ENCODE peak calls at places on chromosomes 6 and 20, in four cellular contexts. C is CD4-positive, alpha-beta memory T cell; Y is K562; B is right lobe of liver. K is an unnamed sample.

GRCh38 chr6:47079638-47080037 is 37.5 kb upstream of the ADGRF1 start:
- DNase-seq in C (no peak), Y (no peak), B (no peak), K (no peak)

GRCh38 chr6:137973201-137973600 is 106.1 kb downstream of the TNFAIP3 start:
- DNase-seq in C (no peak), Y (no peak), B (no peak), K (peak; percentile 39)

GRCh38 chr6:68711386-68712000 is 76.4 kb downstream of the ADGRB3 start:
- DNase-seq in C (no peak), Y (no peak), B (no peak), K (no peak)

GRCh38 chr6:26375270-26375669 is 7.6 kb upstream of the BTN2A2 start:
- DNase-seq in C (no peak), Y (no peak), B (no peak), K (no peak)

GRCh38 chr6:33623895-33624381 is 2.8 kb downstream of the ITPR3 start:
- DNase-seq in C (no peak), Y (no peak), B (no peak), K (no peak)

GRCh38 chr20:1509237-1509636 is 18.0 kb upstream of the SIRPB2 start:
- DNase-seq in C (peak; percentile 12), Y (no peak), B (no peak), K (no peak)

GRCh38 chr6:3363296-3364025 is 93.4 kb downstream of the SLC22A23 start:
- DNase-seq in C (no peak), Y (peak; percentile 39), B (peak; percentile 69), K (no peak)

GRCh38 chr20:43463864-43464785 is 6.4 kb downstream of the SRSF6 start:
- DNase-seq in C (no peak), Y (no peak), B (no peak), K (no peak)

GRCh38 chr20:17655865-17656489 is 26.1 kb downstream of the RRBP1 start:
- DNase-seq in C (no peak), Y (peak; percentile 19), B (no peak), K (no peak)

GRCh38 chr6:72654101-72654618 is 32.3 kb downstream of the KCNQ5 start:
- DNase-seq in C (no peak), Y (no peak), B (no peak), K (no peak)

GRCh38 chr20:2507875-2508630 is 662 bp downstream of the ZNF343 start:
- DNase-seq in C (no peak), Y (peak; percentile 35), B (no peak), K (no peak)

GRCh38 chr6:101126501-101126900 is 245.4 kb upstream of the ASCC3 start:
- DNase-seq in C (no peak), Y (no peak), B (no peak), K (no peak)

GRCh38 chr20:16260911-16261310 is 312.3 kb downstream of the KIF16B start:
- DNase-seq in C (no peak), Y (no peak), B (no peak), K (peak; percentile 5)

GRCh38 chr6:40387127-40387870 is 199.9 kb downstream of the LRFN2 start:
- DNase-seq in C (no peak), Y (no peak), B (no peak), K (no peak)

GRCh38 chr20:15158438-15158990 is 821.1 kb upstream of the FLRT3 start:
- DNase-seq in C (no peak), Y (no peak), B (no peak), K (no peak)
- H3K4me3 ChIP-seq in C (no peak overlapping the region), Y (no peak overlapping the region), B (no peak overlapping the region), K (no peak overlapping the region)

GRCh38 chr6:165266236-165267025 is 43.0 kb downstream of the C6orf118 start:
- DNase-seq in C (no peak), Y (no peak), B (no peak), K (no peak)
- H3K4me3 ChIP-seq in C (no peak overlapping the region), Y (no peak overlapping the region), B (no peak overlapping the region), K (no peak overlapping the region)

DNA sequence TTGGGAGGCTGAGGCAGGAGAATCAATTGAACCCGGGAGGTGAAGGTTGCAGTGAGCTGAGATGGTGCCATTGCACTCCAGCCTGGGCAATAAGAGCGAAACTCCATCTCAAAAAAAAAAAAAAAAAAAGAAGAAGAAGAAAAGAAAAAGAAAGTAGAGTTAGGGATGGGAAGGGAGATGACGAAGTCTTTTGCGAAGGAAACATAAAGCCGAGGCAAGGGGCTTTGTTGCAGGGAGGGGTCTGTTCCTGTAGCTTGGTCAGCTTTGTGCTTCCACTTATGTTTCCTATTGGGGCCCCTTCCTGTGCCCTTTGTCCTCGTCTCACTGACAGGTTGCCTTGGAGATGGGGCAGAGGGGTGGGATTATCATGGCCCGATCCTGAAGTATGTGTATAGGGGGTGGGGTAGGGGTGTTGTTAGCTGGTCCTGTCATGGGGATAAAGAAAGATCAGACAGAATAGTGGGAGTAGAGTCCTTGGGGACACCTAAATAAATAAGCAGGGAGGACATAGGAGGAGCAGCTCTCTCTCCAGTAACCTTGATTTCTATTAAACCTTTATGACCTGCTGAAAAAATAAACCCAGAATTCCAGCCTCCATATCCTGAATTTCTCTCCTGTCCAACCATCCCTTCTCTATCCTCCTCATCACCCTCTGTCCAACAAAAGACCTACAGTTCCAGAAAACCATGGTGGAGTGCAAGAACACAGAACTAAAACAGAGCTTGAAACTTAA is 1.2 kb upstream of the CLIC1 start:
- DNase-seq in C (no peak), Y (no peak), B (no peak), K (no peak)
- H3K4me3 ChIP-seq in C (peak overlapping the region; percentile 95), Y (peak overlapping the region; percentile 28), B (no peak overlapping the region), K (peak overlapping the region; percentile 26)

GRCh38 chr20:20780127-20780822 is 67.8 kb upstream of the RALGAPA2 start:
- DNase-seq in C (no peak), Y (no peak), B (peak; percentile 92), K (no peak)
- H3K4me3 ChIP-seq in C (no peak overlapping the region), Y (no peak overlapping the region), B (no peak overlapping the region), K (no peak overlapping the region)

GRCh38 chr6:88609973-88610372 is 353.4 kb downstream of the RNGTT start:
- DNase-seq in C (no peak), Y (no peak), B (no peak), K (no peak)

GRCh38 chr6:88611721-88612120 is 351.7 kb downstream of the RNGTT start:
- DNase-seq in C (no peak), Y (no peak), B (no peak), K (no peak)

GRCh38 chr6:88614306-88614877 is 349.0 kb downstream of the RNGTT start:
- DNase-seq in C (no peak), Y (no peak), B (no peak), K (no peak)

GRCh38 chr6:88616380-88616779 is 347.0 kb downstream of the RNGTT start:
- DNase-seq in C (no peak), Y (no peak), B (no peak), K (no peak)

DNA sequence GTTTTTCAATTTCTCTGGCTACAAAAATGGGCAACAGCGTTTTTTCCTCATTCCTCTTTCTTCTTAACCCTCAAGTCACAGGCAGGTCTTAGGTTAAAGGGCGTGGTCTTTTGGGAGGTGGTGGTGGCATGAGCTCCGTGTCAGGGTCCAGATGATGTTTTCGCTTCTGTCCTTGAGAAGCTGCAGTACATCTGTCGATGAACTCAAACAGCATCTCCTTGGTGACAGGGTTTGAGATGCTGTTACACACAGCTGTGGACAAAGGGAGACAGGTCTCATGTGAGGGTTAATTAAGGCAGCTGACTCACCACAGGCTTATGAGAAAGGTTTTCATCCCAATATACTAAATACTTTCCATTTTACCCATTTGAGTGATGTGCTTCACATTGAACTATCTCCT is 350.8 kb downstream of the RNGTT start:
- DNase-seq in C (no peak), Y (no peak), B (no peak), K (no peak)
- H3K4me3 ChIP-seq in C (no peak overlapping the region), Y (no peak overlapping the region), B (no peak overlapping the region), K (no peak overlapping the region)

DNA sequence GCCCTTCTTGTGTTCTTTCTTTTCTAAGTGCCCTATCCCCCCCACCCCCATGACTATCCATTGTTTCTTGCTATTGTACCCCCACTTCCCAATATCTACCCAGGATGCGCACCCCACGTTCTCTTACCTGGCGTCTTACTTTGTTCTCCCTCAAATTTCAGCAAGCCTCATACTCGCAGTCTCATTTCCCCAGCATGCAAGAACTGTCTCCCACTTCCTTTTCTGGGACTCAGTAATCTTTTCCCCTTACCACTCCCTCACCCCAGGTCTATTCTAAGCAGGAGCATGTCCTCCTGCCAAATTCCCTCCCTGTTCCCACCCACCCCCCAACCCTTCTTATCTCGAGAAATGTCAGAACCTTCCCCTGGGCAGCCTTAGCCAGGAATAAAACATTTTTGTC is 1.7 kb upstream of the EHMT2 start:
- DNase-seq in C (no peak), Y (no peak), B (no peak), K (no peak)
- H3K4me3 ChIP-seq in C (no peak overlapping the region), Y (no peak overlapping the region), B (no peak overlapping the region), K (no peak overlapping the region)

GRCh38 chr20:45101333-45101850 is 465 bp upstream of the KCNS1 start:
- DNase-seq in C (no peak), Y (no peak), B (no peak), K (no peak)

GRCh38 chr20:45103072-45103471 is 2.1 kb upstream of the KCNS1 start:
- DNase-seq in C (no peak), Y (no peak), B (no peak), K (no peak)

GRCh38 chr20:45109634-45110033 is 5.3 kb downstream of the WFDC5 start:
- DNase-seq in C (no peak), Y (no peak), B (no peak), K (no peak)

GRCh38 chr20:45104786-45105185 is 3.9 kb upstream of the KCNS1 start:
- DNase-seq in C (no peak), Y (no peak), B (no peak), K (peak; percentile 79)

DNA sequence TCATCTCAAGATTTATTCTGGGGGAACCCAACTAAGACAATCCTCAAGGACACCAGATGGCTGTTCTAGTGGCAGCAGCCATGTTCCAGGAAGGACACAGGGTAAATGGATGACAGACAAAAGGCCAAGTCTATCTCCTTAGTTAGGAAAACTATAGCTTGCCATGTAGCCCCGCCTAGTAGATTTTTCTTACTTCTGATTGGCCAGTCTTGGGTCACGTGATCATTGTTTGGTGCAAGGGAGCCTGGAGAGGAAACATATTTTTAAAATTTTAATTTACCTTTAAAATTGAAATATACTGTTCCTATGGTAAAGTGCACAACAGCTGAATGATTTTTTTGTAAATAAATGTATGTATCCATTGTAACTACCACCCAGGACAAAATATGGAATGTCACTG is 4.4 kb upstream of the KCNS1 start:
- DNase-seq in C (no peak), Y (peak; percentile 83), B (no peak), K (no peak)
- H3K4me3 ChIP-seq in C (no peak overlapping the region), Y (no peak overlapping the region), B (no peak overlapping the region), K (no peak overlapping the region)

GRCh38 chr6:113287396-113287795 is 569.7 kb upstream of the MARCKS start:
- DNase-seq in C (no peak), Y (no peak), B (no peak), K (no peak)

GRCh38 chr6:113290684-113291083 is 566.5 kb upstream of the MARCKS start:
- DNase-seq in C (no peak), Y (no peak), B (no peak), K (no peak)

GRCh38 chr6:113291751-113292445 is 565.2 kb upstream of the MARCKS start:
- DNase-seq in C (no peak), Y (no peak), B (no peak), K (no peak)

GRCh38 chr6:113288409-113288808 is 568.7 kb upstream of the MARCKS start:
- DNase-seq in C (no peak), Y (no peak), B (no peak), K (no peak)

GRCh38 chr6:113293106-113293505 is 564.0 kb upstream of the MARCKS start:
- DNase-seq in C (no peak), Y (no peak), B (no peak), K (no peak)
- H3K4me3 ChIP-seq in C (no peak overlapping the region), Y (no peak overlapping the region), B (no peak overlapping the region), K (no peak overlapping the region)